ENCODE peak calls at places on chromosome X, in eight cellular contexts. One of them, this sample, is unnamed.
A peak's percentile ranks its signal among the peaks of the same experiment; 100 is the strongest.

GRCh38 chrX:118872102-118872566 is 48.5 kb downstream of the ZCCHC12 start:
- DNase-seq in esophagus squamous epithelium: no peak
- DNase-seq in islet precursor cell: no peak
- DNase-seq in kidney tubule cell: peak; percentile 74
- DNase-seq in stimulated activated effector memory CD8-positive, alpha-beta T cell treated with anti-CD3 and anti-CD28 coated beads, Interleukin-12 subunit alpha, Interleukin-12 subunit beta, amount 100 ng/mL, for 72 hours: no peak
- DNase-seq in neural crest cell: no peak
- DNase-seq in effector CD4-positive, alpha-beta T cell: no peak
- DNase-seq in occipital lobe: no peak
- DNase-seq in this sample: no peak

GRCh38 chrX:119917877-119918276 is 22.2 kb downstream of the AKAP14 start:
- DNase-seq in stimulated activated effector memory CD8-positive, alpha-beta T cell treated with anti-CD3 and anti-CD28 coated beads, Interleukin-12 subunit alpha, Interleukin-12 subunit beta, amount 100 ng/mL, for 72 hours: no peak
- DNase-seq in esophagus squamous epithelium: no peak
- DNase-seq in kidney tubule cell: no peak
- DNase-seq in islet precursor cell: no peak
- DNase-seq in occipital lobe: no peak
- DNase-seq in effector CD4-positive, alpha-beta T cell: no peak
- DNase-seq in neural crest cell: no peak
- DNase-seq in this sample: no peak

GRCh38 chrX:21661316-21661715 is 3.2 kb upstream of the KLHL34 start:
- DNase-seq in stimulated activated effector memory CD8-positive, alpha-beta T cell treated with anti-CD3 and anti-CD28 coated beads, Interleukin-12 subunit alpha, Interleukin-12 subunit beta, amount 100 ng/mL, for 72 hours: no peak
- DNase-seq in neural crest cell: no peak
- DNase-seq in kidney tubule cell: peak; percentile 28
- DNase-seq in occipital lobe: no peak
- DNase-seq in islet precursor cell: no peak
- DNase-seq in esophagus squamous epithelium: no peak
- DNase-seq in effector CD4-positive, alpha-beta T cell: no peak
- DNase-seq in this sample: no peak

GRCh38 chrX:102765794-102766193 is 45.3 kb downstream of the GPRASP3 start:
- DNase-seq in esophagus squamous epithelium: no peak
- DNase-seq in stimulated activated effector memory CD8-positive, alpha-beta T cell treated with anti-CD3 and anti-CD28 coated beads, Interleukin-12 subunit alpha, Interleukin-12 subunit beta, amount 100 ng/mL, for 72 hours: no peak
- DNase-seq in kidney tubule cell: peak; percentile 50
- DNase-seq in occipital lobe: peak; percentile 11
- DNase-seq in islet precursor cell: no peak
- DNase-seq in neural crest cell: no peak
- DNase-seq in effector CD4-positive, alpha-beta T cell: no peak
- DNase-seq in this sample: no peak

GRCh38 chrX:41695464-41695863 is 6.7 kb downstream of the GPR34 start:
- DNase-seq in effector CD4-positive, alpha-beta T cell: no peak
- DNase-seq in occipital lobe: no peak
- DNase-seq in stimulated activated effector memory CD8-positive, alpha-beta T cell treated with anti-CD3 and anti-CD28 coated beads, Interleukin-12 subunit alpha, Interleukin-12 subunit beta, amount 100 ng/mL, for 72 hours: no peak
- DNase-seq in esophagus squamous epithelium: no peak
- DNase-seq in islet precursor cell: no peak
- DNase-seq in neural crest cell: no peak
- DNase-seq in kidney tubule cell: peak; percentile 7
- DNase-seq in this sample: no peak

GRCh38 chrX:44314259-44314734 is 29.2 kb downstream of the EFHC2 start:
- DNase-seq in esophagus squamous epithelium: no peak
- DNase-seq in islet precursor cell: peak; percentile 60
- DNase-seq in occipital lobe: no peak
- DNase-seq in stimulated activated effector memory CD8-positive, alpha-beta T cell treated with anti-CD3 and anti-CD28 coated beads, Interleukin-12 subunit alpha, Interleukin-12 subunit beta, amount 100 ng/mL, for 72 hours: no peak
- DNase-seq in effector CD4-positive, alpha-beta T cell: no peak
- DNase-seq in neural crest cell: no peak
- DNase-seq in kidney tubule cell: peak; percentile 46
- DNase-seq in this sample: no peak

GRCh38 chrX:111445485-111445884 is 33.5 kb upstream of the DCX start:
- DNase-seq in kidney tubule cell: peak; percentile 57
- DNase-seq in occipital lobe: no peak
- DNase-seq in esophagus squamous epithelium: no peak
- DNase-seq in effector CD4-positive, alpha-beta T cell: no peak
- DNase-seq in stimulated activated effector memory CD8-positive, alpha-beta T cell treated with anti-CD3 and anti-CD28 coated beads, Interleukin-12 subunit alpha, Interleukin-12 subunit beta, amount 100 ng/mL, for 72 hours: no peak
- DNase-seq in neural crest cell: no peak
- DNase-seq in islet precursor cell: no peak
- DNase-seq in this sample: no peak

GRCh38 chrX:3666975-3667374 is 46.5 kb downstream of the PRKX start:
- DNase-seq in stimulated activated effector memory CD8-positive, alpha-beta T cell treated with anti-CD3 and anti-CD28 coated beads, Interleukin-12 subunit alpha, Interleukin-12 subunit beta, amount 100 ng/mL, for 72 hours: no peak
- DNase-seq in islet precursor cell: no peak
- DNase-seq in neural crest cell: no peak
- DNase-seq in esophagus squamous epithelium: no peak
- DNase-seq in occipital lobe: no peak
- DNase-seq in kidney tubule cell: no peak
- DNase-seq in effector CD4-positive, alpha-beta T cell: no peak
- DNase-seq in this sample: no peak

GRCh38 chrX:148035371-148035770 is 54.2 kb downstream of the FMR1NB start:
- DNase-seq in kidney tubule cell: no peak
- DNase-seq in occipital lobe: no peak
- DNase-seq in islet precursor cell: no peak
- DNase-seq in effector CD4-positive, alpha-beta T cell: no peak
- DNase-seq in stimulated activated effector memory CD8-positive, alpha-beta T cell treated with anti-CD3 and anti-CD28 coated beads, Interleukin-12 subunit alpha, Interleukin-12 subunit beta, amount 100 ng/mL, for 72 hours: no peak
- DNase-seq in esophagus squamous epithelium: no peak
- DNase-seq in neural crest cell: no peak
- DNase-seq in this sample: no peak

GRCh38 chrX:119817130-119817690 is 25.8 kb upstream of the RPL39 start:
- DNase-seq in esophagus squamous epithelium: no peak
- DNase-seq in kidney tubule cell: no peak
- DNase-seq in effector CD4-positive, alpha-beta T cell: no peak
- DNase-seq in stimulated activated effector memory CD8-positive, alpha-beta T cell treated with anti-CD3 and anti-CD28 coated beads, Interleukin-12 subunit alpha, Interleukin-12 subunit beta, amount 100 ng/mL, for 72 hours: no peak
- DNase-seq in islet precursor cell: no peak
- DNase-seq in neural crest cell: no peak
- DNase-seq in occipital lobe: no peak
- DNase-seq in this sample: no peak

GRCh38 chrX:134929813-134930212 is 61.0 kb upstream of the SMIM10 start:
- DNase-seq in esophagus squamous epithelium: no peak
- DNase-seq in kidney tubule cell: no peak
- DNase-seq in neural crest cell: no peak
- DNase-seq in occipital lobe: no peak
- DNase-seq in islet precursor cell: no peak
- DNase-seq in effector CD4-positive, alpha-beta T cell: no peak
- DNase-seq in stimulated activated effector memory CD8-positive, alpha-beta T cell treated with anti-CD3 and anti-CD28 coated beads, Interleukin-12 subunit alpha, Interleukin-12 subunit beta, amount 100 ng/mL, for 72 hours: no peak
- DNase-seq in this sample: no peak

GRCh38 chrX:101219116-101219839 is at the start of gene DRP2:
- DNase-seq in effector CD4-positive, alpha-beta T cell: no peak
- DNase-seq in occipital lobe: no peak
- DNase-seq in islet precursor cell: no peak
- DNase-seq in stimulated activated effector memory CD8-positive, alpha-beta T cell treated with anti-CD3 and anti-CD28 coated beads, Interleukin-12 subunit alpha, Interleukin-12 subunit beta, amount 100 ng/mL, for 72 hours: no peak
- DNase-seq in esophagus squamous epithelium: no peak
- DNase-seq in kidney tubule cell: peak; percentile 22
- DNase-seq in neural crest cell: no peak
- DNase-seq in this sample: no peak

GRCh38 chrX:72269671-72270251 is 7.3 kb downstream of the RPS4X start:
- DNase-seq in esophagus squamous epithelium: no peak
- DNase-seq in occipital lobe: no peak
- DNase-seq in effector CD4-positive, alpha-beta T cell: no peak
- DNase-seq in neural crest cell: no peak
- DNase-seq in stimulated activated effector memory CD8-positive, alpha-beta T cell treated with anti-CD3 and anti-CD28 coated beads, Interleukin-12 subunit alpha, Interleukin-12 subunit beta, amount 100 ng/mL, for 72 hours: no peak
- DNase-seq in islet precursor cell: no peak
- DNase-seq in kidney tubule cell: peak; percentile 74
- DNase-seq in this sample: no peak

GRCh38 chrX:53320543-53321215 is 39.3 kb upstream of the IQSEC2 start:
- DNase-seq in effector CD4-positive, alpha-beta T cell: no peak
- DNase-seq in neural crest cell: no peak
- DNase-seq in esophagus squamous epithelium: no peak
- DNase-seq in occipital lobe: no peak
- DNase-seq in stimulated activated effector memory CD8-positive, alpha-beta T cell treated with anti-CD3 and anti-CD28 coated beads, Interleukin-12 subunit alpha, Interleukin-12 subunit beta, amount 100 ng/mL, for 72 hours: peak; percentile 49
- DNase-seq in kidney tubule cell: no peak
- DNase-seq in islet precursor cell: no peak
- DNase-seq in this sample: no peak

GRCh38 chrX:111652719-111653118 is 28.3 kb upstream of the ALG13 start:
- DNase-seq in neural crest cell: no peak
- DNase-seq in effector CD4-positive, alpha-beta T cell: no peak
- DNase-seq in islet precursor cell: no peak
- DNase-seq in esophagus squamous epithelium: no peak
- DNase-seq in stimulated activated effector memory CD8-positive, alpha-beta T cell treated with anti-CD3 and anti-CD28 coated beads, Interleukin-12 subunit alpha, Interleukin-12 subunit beta, amount 100 ng/mL, for 72 hours: no peak
- DNase-seq in kidney tubule cell: no peak
- DNase-seq in occipital lobe: no peak
- DNase-seq in this sample: no peak

GRCh38 chrX:40299502-40300118 is 201.9 kb upstream of the BCOR start:
- DNase-seq in islet precursor cell: no peak
- DNase-seq in esophagus squamous epithelium: no peak
- DNase-seq in neural crest cell: no peak
- DNase-seq in kidney tubule cell: no peak
- DNase-seq in occipital lobe: no peak
- DNase-seq in effector CD4-positive, alpha-beta T cell: no peak
- DNase-seq in stimulated activated effector memory CD8-positive, alpha-beta T cell treated with anti-CD3 and anti-CD28 coated beads, Interleukin-12 subunit alpha, Interleukin-12 subunit beta, amount 100 ng/mL, for 72 hours: peak; percentile 62
- DNase-seq in this sample: no peak

GRCh38 chrX:71181558-71181909 is 36.9 kb downstream of the NLGN3 start:
- DNase-seq in effector CD4-positive, alpha-beta T cell: peak; percentile 32
- DNase-seq in stimulated activated effector memory CD8-positive, alpha-beta T cell treated with anti-CD3 and anti-CD28 coated beads, Interleukin-12 subunit alpha, Interleukin-12 subunit beta, amount 100 ng/mL, for 72 hours: peak; percentile 71
- DNase-seq in neural crest cell: no peak
- DNase-seq in kidney tubule cell: no peak
- DNase-seq in occipital lobe: no peak
- DNase-seq in islet precursor cell: no peak
- DNase-seq in esophagus squamous epithelium: no peak
- DNase-seq in this sample: no peak

GRCh38 chrX:24169211-24169610 is 19.7 kb downstream of the ZFX start:
- DNase-seq in effector CD4-positive, alpha-beta T cell: no peak
- DNase-seq in kidney tubule cell: no peak
- DNase-seq in esophagus squamous epithelium: no peak
- DNase-seq in islet precursor cell: no peak
- DNase-seq in occipital lobe: no peak
- DNase-seq in stimulated activated effector memory CD8-positive, alpha-beta T cell treated with anti-CD3 and anti-CD28 coated beads, Interleukin-12 subunit alpha, Interleukin-12 subunit beta, amount 100 ng/mL, for 72 hours: no peak
- DNase-seq in neural crest cell: no peak
- DNase-seq in this sample: no peak

GRCh38 chrX:45697591-45697990 is 496.9 kb upstream of the DIPK2B start:
- DNase-seq in islet precursor cell: no peak
- DNase-seq in kidney tubule cell: peak; percentile 81
- DNase-seq in occipital lobe: no peak
- DNase-seq in neural crest cell: no peak
- DNase-seq in effector CD4-positive, alpha-beta T cell: no peak
- DNase-seq in esophagus squamous epithelium: no peak
- DNase-seq in stimulated activated effector memory CD8-positive, alpha-beta T cell treated with anti-CD3 and anti-CD28 coated beads, Interleukin-12 subunit alpha, Interleukin-12 subunit beta, amount 100 ng/mL, for 72 hours: no peak
- DNase-seq in this sample: no peak

GRCh38 chrX:119694601-119695534 is 1.9 kb upstream of the SEPTIN6 start:
- DNase-seq in esophagus squamous epithelium: no peak
- DNase-seq in kidney tubule cell: no peak
- DNase-seq in neural crest cell: no peak
- DNase-seq in islet precursor cell: peak; percentile 70
- DNase-seq in stimulated activated effector memory CD8-positive, alpha-beta T cell treated with anti-CD3 and anti-CD28 coated beads, Interleukin-12 subunit alpha, Interleukin-12 subunit beta, amount 100 ng/mL, for 72 hours: no peak
- DNase-seq in occipital lobe: no peak
- DNase-seq in effector CD4-positive, alpha-beta T cell: no peak
- DNase-seq in this sample: no peak

GRCh38 chrX:1564750-1565683 is 26.4 kb upstream of the AKAP17A start:
- DNase-seq in esophagus squamous epithelium: no peak
- DNase-seq in occipital lobe: no peak
- DNase-seq in islet precursor cell: peak; percentile 42
- DNase-seq in stimulated activated effector memory CD8-positive, alpha-beta T cell treated with anti-CD3 and anti-CD28 coated beads, Interleukin-12 subunit alpha, Interleukin-12 subunit beta, amount 100 ng/mL, for 72 hours: peak; percentile 46
- DNase-seq in neural crest cell: no peak
- DNase-seq in effector CD4-positive, alpha-beta T cell: no peak
- DNase-seq in kidney tubule cell: no peak
- DNase-seq in this sample: no peak

GRCh38 chrX:42739258-42739657 is 38.7 kb downstream of the PPP1R2C start:
- DNase-seq in stimulated activated effector memory CD8-positive, alpha-beta T cell treated with anti-CD3 and anti-CD28 coated beads, Interleukin-12 subunit alpha, Interleukin-12 subunit beta, amount 100 ng/mL, for 72 hours: no peak
- DNase-seq in kidney tubule cell: no peak
- DNase-seq in occipital lobe: no peak
- DNase-seq in effector CD4-positive, alpha-beta T cell: no peak
- DNase-seq in neural crest cell: no peak
- DNase-seq in islet precursor cell: no peak
- DNase-seq in esophagus squamous epithelium: no peak
- DNase-seq in this sample: no peak